ENCODE peak calls at places on chromosomes 12 and 14, in six cellular contexts. R is KG1; O is NCI-H1694; Y is ureter; K is T1000; D is effector CD4-positive, alpha-beta T cell. I is an unnamed sample.

GRCh38 chr12:14575585-14575984 is 7.9 kb upstream of the PLBD1 start:
- DNase-seq in R (no peak), O (no peak), Y (no peak), K (no peak), D (no peak), I (no peak)

GRCh38 chr14:93888995-93889394 is 38.1 kb upstream of the FAM181A start:
- DNase-seq in R (no peak), O (no peak), Y (no peak), K (no peak), D (no peak), I (no peak)

GRCh38 chr12:27552886-27553560 is 29.0 kb downstream of the PPFIBP1 start:
- DNase-seq in R (no peak), O (no peak), Y (no peak), K (no peak), D (no peak), I (no peak)

GRCh38 chr12:115966376-115966775 is 311.1 kb downstream of the MED13L start:
- DNase-seq in R (no peak), O (no peak), Y (no peak), K (no peak), D (no peak), I (no peak)

GRCh38 chr12:59151243-59151642 is 230.9 kb upstream of the LRIG3 start:
- DNase-seq in R (no peak), O (no peak), Y (no peak), K (no peak), D (no peak), I (no peak)

GRCh38 chr14:28813810-28814209 is 47.2 kb downstream of the FOXG1 start:
- DNase-seq in R (no peak), O (no peak), Y (no peak), K (no peak), D (no peak), I (no peak)

GRCh38 chr14:90512332-90512951 is 115.6 kb downstream of the CALM1 start:
- DNase-seq in R (no peak), O (no peak), Y (no peak), K (no peak), D (no peak), I (no peak)

GRCh38 chr12:54022960-54023884 is 5.0 kb upstream of the HOXC6 start:
- DNase-seq in R (no peak), O (no peak), Y (no peak), K (no peak), D (no peak), I (no peak)

GRCh38 chr14:73426877-73427276 is 31.5 kb downstream of the NUMB start:
- DNase-seq in R (no peak), O (no peak), Y (no peak), K (no peak), D (no peak), I (no peak)

GRCh38 chr14:88868558-88869159 is 44.2 kb downstream of the TTC8 start:
- DNase-seq in R (no peak), O (peak; percentile 46), Y (no peak), K (no peak), D (no peak), I (no peak)